ENCODE peak calls at places on chromosome 10, in six cellular contexts. One of them, this sample, is unnamed.

GRCh38 chr10:71998840-71999194 is 34.6 kb downstream of the CHST3 start:
- DNase-seq in stomach: peak
- DNase-seq in testis: peak
- DNase-seq in PC-9: peak
- DNase-seq in RWPE2: peak
- DNase-seq in HCT116: no peak
- DNase-seq in this sample: peak

GRCh38 chr10:125016123-125016522 is 74.2 kb downstream of the ZRANB1 start:
- DNase-seq in stomach: no peak
- DNase-seq in testis: no peak
- DNase-seq in PC-9: no peak
- DNase-seq in RWPE2: no peak
- DNase-seq in HCT116: no peak
- DNase-seq in this sample: no peak

GRCh38 chr10:99976886-99977391 is 32.8 kb downstream of the DNMBP start:
- DNase-seq in stomach: no peak
- DNase-seq in testis: no peak
- DNase-seq in PC-9: peak
- DNase-seq in RWPE2: peak
- DNase-seq in HCT116: peak
- DNase-seq in this sample: no peak

GRCh38 chr10:78624791-78625190 is 444.0 kb upstream of the ZMIZ1 start:
- DNase-seq in stomach: no peak
- DNase-seq in testis: no peak
- DNase-seq in PC-9: no peak
- DNase-seq in RWPE2: no peak
- DNase-seq in HCT116: no peak
- DNase-seq in this sample: no peak

GRCh38 chr10:97708976-97709745 is 4.4 kb upstream of the MARVELD1 start:
- DNase-seq in stomach: peak
- DNase-seq in testis: peak
- DNase-seq in PC-9: peak
- DNase-seq in RWPE2: no peak
- DNase-seq in HCT116: no peak
- DNase-seq in this sample: peak

GRCh38 chr10:33722067-33722466 is 387.6 kb upstream of the NRP1 start:
- DNase-seq in stomach: no peak
- DNase-seq in testis: no peak
- DNase-seq in PC-9: peak
- DNase-seq in RWPE2: no peak
- DNase-seq in HCT116: no peak
- DNase-seq in this sample: no peak

GRCh38 chr10:71255817-71256660 is 43.7 kb downstream of the UNC5B start:
- DNase-seq in stomach: peak
- DNase-seq in testis: no peak
- DNase-seq in PC-9: peak
- DNase-seq in RWPE2: peak
- DNase-seq in HCT116: peak
- DNase-seq in this sample: no peak

GRCh38 chr10:3290550-3290949 is 118.0 kb upstream of the PITRM1 start:
- DNase-seq in stomach: no peak
- DNase-seq in testis: no peak
- DNase-seq in PC-9: no peak
- DNase-seq in RWPE2: no peak
- DNase-seq in HCT116: no peak
- DNase-seq in this sample: no peak

GRCh38 chr10:6399241-6399701 is 180.8 kb downstream of the PRKCQ start:
- DNase-seq in stomach: no peak
- DNase-seq in testis: peak
- DNase-seq in PC-9: peak
- DNase-seq in RWPE2: no peak
- DNase-seq in HCT116: no peak
- DNase-seq in this sample: no peak

GRCh38 chr10:25465582-25466372 is 291.0 kb downstream of the GPR158 start:
- DNase-seq in stomach: no peak
- DNase-seq in testis: no peak
- DNase-seq in PC-9: peak
- DNase-seq in RWPE2: no peak
- DNase-seq in HCT116: peak
- DNase-seq in this sample: no peak

GRCh38 chr10:64115913-64116643 is 594.9 kb downstream of the REEP3 start:
- DNase-seq in stomach: no peak
- DNase-seq in testis: peak
- DNase-seq in PC-9: no peak
- DNase-seq in RWPE2: no peak
- DNase-seq in HCT116: no peak
- DNase-seq in this sample: no peak

GRCh38 chr10:16030562-16030961 is 170.3 kb upstream of the MINDY3 start:
- DNase-seq in stomach: no peak
- DNase-seq in testis: no peak
- DNase-seq in PC-9: no peak
- DNase-seq in RWPE2: no peak
- DNase-seq in HCT116: no peak
- DNase-seq in this sample: no peak

GRCh38 chr10:132574783-132575319 is 37.3 kb downstream of the INPP5A start:
- DNase-seq in stomach: no peak
- DNase-seq in testis: no peak
- DNase-seq in PC-9: peak
- DNase-seq in RWPE2: no peak
- DNase-seq in HCT116: no peak
- DNase-seq in this sample: no peak

GRCh38 chr10:654647-654996 is 34.8 kb downstream of the DIP2C start:
- DNase-seq in stomach: no peak
- DNase-seq in testis: no peak
- DNase-seq in PC-9: no peak
- DNase-seq in RWPE2: no peak
- DNase-seq in HCT116: no peak
- DNase-seq in this sample: no peak

GRCh38 chr10:71613303-71613777 is 106.2 kb downstream of the C10orf105 start:
- DNase-seq in stomach: peak
- DNase-seq in testis: no peak
- DNase-seq in PC-9: peak
- DNase-seq in RWPE2: no peak
- DNase-seq in HCT116: peak
- DNase-seq in this sample: no peak

GRCh38 chr10:48938281-48938680 is 1.4 kb downstream of the LRRC18 start:
- DNase-seq in stomach: no peak
- DNase-seq in testis: no peak
- DNase-seq in PC-9: no peak
- DNase-seq in RWPE2: no peak
- DNase-seq in HCT116: no peak
- DNase-seq in this sample: no peak

GRCh38 chr10:5620966-5621365 is 45.4 kb downstream of the ASB13 start:
- DNase-seq in stomach: no peak
- DNase-seq in testis: no peak
- DNase-seq in PC-9: no peak
- DNase-seq in RWPE2: no peak
- DNase-seq in HCT116: no peak
- DNase-seq in this sample: peak

GRCh38 chr10:3310016-3310415 is 137.4 kb upstream of the PITRM1 start:
- DNase-seq in stomach: no peak
- DNase-seq in testis: no peak
- DNase-seq in PC-9: no peak
- DNase-seq in RWPE2: no peak
- DNase-seq in HCT116: no peak
- DNase-seq in this sample: no peak

GRCh38 chr10:65294329-65294728 is 1631.5 kb upstream of the LRRTM3 start:
- DNase-seq in stomach: no peak
- DNase-seq in testis: no peak
- DNase-seq in PC-9: no peak
- DNase-seq in RWPE2: no peak
- DNase-seq in HCT116: no peak
- DNase-seq in this sample: no peak

GRCh38 chr10:97584060-97584797 is at the start of gene HOGA1:
- DNase-seq in stomach: no peak
- DNase-seq in testis: peak
- DNase-seq in PC-9: no peak
- DNase-seq in RWPE2: peak
- DNase-seq in HCT116: peak
- DNase-seq in this sample: peak

GRCh38 chr10:125985557-125986246 is 89.3 kb downstream of the FANK1 start:
- DNase-seq in stomach: no peak
- DNase-seq in testis: no peak
- DNase-seq in PC-9: no peak
- DNase-seq in RWPE2: no peak
- DNase-seq in HCT116: no peak
- DNase-seq in this sample: no peak

GRCh38 chr10:77160679-77161078 is 476.9 kb downstream of the KCNMA1 start:
- DNase-seq in stomach: no peak
- DNase-seq in testis: no peak
- DNase-seq in PC-9: peak
- DNase-seq in RWPE2: no peak
- DNase-seq in HCT116: no peak
- DNase-seq in this sample: no peak

GRCh38 chr10:51010977-51011376 is 63.3 kb upstream of the PRKG1 start:
- DNase-seq in stomach: no peak
- DNase-seq in testis: peak
- DNase-seq in PC-9: no peak
- DNase-seq in RWPE2: no peak
- DNase-seq in HCT116: peak
- DNase-seq in this sample: no peak

GRCh38 chr10:128579280-128579679 is 453.1 kb upstream of the MKI67 start:
- DNase-seq in stomach: no peak
- DNase-seq in testis: no peak
- DNase-seq in PC-9: no peak
- DNase-seq in RWPE2: no peak
- DNase-seq in HCT116: no peak
- DNase-seq in this sample: no peak

GRCh38 chr10:34058922-34059614 is 724.6 kb upstream of the NRP1 start:
- DNase-seq in stomach: no peak
- DNase-seq in testis: no peak
- DNase-seq in PC-9: no peak
- DNase-seq in RWPE2: no peak
- DNase-seq in HCT116: no peak
- DNase-seq in this sample: peak

GRCh38 chr10:46272863-46273415 is 13.9 kb upstream of the ANTXRL start:
- DNase-seq in stomach: peak
- DNase-seq in testis: peak
- DNase-seq in PC-9: no peak
- DNase-seq in RWPE2: no peak
- DNase-seq in HCT116: no peak
- DNase-seq in this sample: peak

GRCh38 chr10:96642973-96643372 is 56.2 kb upstream of the TM9SF3 start:
- DNase-seq in stomach: peak
- DNase-seq in testis: peak
- DNase-seq in PC-9: no peak
- DNase-seq in RWPE2: no peak
- DNase-seq in HCT116: peak
- DNase-seq in this sample: peak

GRCh38 chr10:84654671-84655070 is 326.3 kb downstream of the CCSER2 start:
- DNase-seq in stomach: no peak
- DNase-seq in testis: no peak
- DNase-seq in PC-9: no peak
- DNase-seq in RWPE2: no peak
- DNase-seq in HCT116: no peak
- DNase-seq in this sample: no peak

GRCh38 chr10:91511549-91512330 is 101.6 kb downstream of the HECTD2 start:
- DNase-seq in stomach: no peak
- DNase-seq in testis: no peak
- DNase-seq in PC-9: no peak
- DNase-seq in RWPE2: no peak
- DNase-seq in HCT116: no peak
- DNase-seq in this sample: no peak

GRCh38 chr10:110681023-110681681 is 37.0 kb downstream of the RBM20 start:
- DNase-seq in stomach: peak
- DNase-seq in testis: peak
- DNase-seq in PC-9: no peak
- DNase-seq in RWPE2: no peak
- DNase-seq in HCT116: peak
- DNase-seq in this sample: no peak
- TF ChIP-seq CTCF in stomach: no peak
- TF ChIP-seq CTCF in testis: no peak
- TF ChIP-seq CTCF in PC-9: no peak
- TF ChIP-seq CTCF in RWPE2: peak
- TF ChIP-seq CTCF in HCT116: peak
- TF ChIP-seq CTCF in this sample: no peak

DNA sequence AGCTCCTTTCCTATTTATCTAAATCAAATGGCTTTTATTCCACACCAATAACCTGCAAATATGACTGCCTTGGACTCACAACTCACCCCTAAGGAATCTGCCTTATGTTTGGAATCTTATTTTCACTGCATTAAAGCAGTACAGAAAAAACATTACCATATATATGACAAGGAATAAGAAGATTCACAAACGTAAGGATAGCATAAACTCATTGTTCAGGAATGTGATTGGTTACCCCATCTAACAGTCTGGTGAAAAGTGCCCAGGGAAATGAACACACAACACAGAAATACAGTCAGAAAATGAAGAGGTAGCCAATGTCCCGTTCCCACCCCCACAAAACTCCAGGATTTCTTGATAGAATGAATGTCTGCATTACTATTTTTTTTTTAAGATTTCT is 2.0 kb downstream of the PPP3CB start:
- DNase-seq in stomach: no peak
- DNase-seq in testis: no peak
- DNase-seq in PC-9: peak
- DNase-seq in RWPE2: no peak
- DNase-seq in HCT116: no peak
- DNase-seq in this sample: no peak
- H3K4me3 ChIP-seq in stomach: no peak
- H3K4me3 ChIP-seq in testis: no peak
- H3K4me3 ChIP-seq in PC-9: peak
- H3K4me3 ChIP-seq in RWPE2: no peak
- H3K4me3 ChIP-seq in HCT116: peak
- H3K4me3 ChIP-seq in this sample: peak

GRCh38 chr10:86753638-86754434 is 2.6 kb upstream of the BMPR1A start:
- DNase-seq in stomach: no peak
- DNase-seq in testis: no peak
- DNase-seq in PC-9: no peak
- DNase-seq in RWPE2: no peak
- DNase-seq in HCT116: no peak
- DNase-seq in this sample: no peak
- H3K27ac ChIP-seq in stomach: peak
- H3K27ac ChIP-seq in testis: no peak
- H3K27ac ChIP-seq in PC-9: no peak
- H3K27ac ChIP-seq in RWPE2: no peak
- H3K27ac ChIP-seq in HCT116: no peak
- H3K27ac ChIP-seq in this sample: no peak

DNA sequence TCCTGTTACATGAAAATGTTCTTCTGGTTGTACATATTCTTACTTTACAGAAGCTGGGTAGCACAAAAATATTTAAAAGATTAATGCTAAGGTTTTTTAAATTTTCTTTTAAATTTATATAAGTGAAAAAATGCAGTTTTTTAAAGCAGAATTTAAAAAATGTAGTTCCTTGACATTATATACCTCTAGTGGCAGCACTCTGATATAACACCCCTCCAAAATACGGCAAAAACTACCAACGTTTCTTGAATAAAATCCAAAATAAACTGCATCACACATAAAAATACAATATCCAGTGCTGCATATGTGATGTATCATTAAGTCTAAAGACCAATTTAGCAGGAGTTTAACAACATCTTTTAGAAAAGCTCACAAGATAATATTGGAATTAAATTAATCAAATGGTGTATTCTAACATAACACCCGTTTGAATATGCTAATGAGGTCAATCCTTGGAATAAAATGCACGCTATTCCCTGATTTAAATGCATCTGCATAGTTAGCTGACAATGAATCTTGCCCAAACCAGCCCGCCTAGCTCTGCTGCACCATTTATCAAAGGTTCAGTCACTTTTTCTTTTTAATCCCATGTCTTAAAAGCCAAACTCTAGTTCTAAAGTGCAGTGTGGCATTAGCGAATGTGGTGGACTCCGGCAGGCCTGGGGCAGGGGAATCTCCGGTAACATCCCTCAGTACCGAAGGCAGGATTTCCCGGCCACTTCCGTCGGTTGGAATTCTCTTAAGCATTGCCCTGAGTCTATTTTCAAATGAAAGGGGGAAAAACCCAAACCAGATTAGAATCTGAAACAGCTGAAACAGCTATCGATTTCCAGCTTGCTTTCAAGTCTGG is 1.2 kb downstream of the TCERG1L start:
- DNase-seq in stomach: no peak
- DNase-seq in testis: no peak
- DNase-seq in PC-9: no peak
- DNase-seq in RWPE2: no peak
- DNase-seq in HCT116: no peak
- DNase-seq in this sample: no peak
- TF ChIP-seq CTCF in stomach: no peak
- TF ChIP-seq CTCF in testis: no peak
- TF ChIP-seq CTCF in PC-9: peak
- TF ChIP-seq CTCF in RWPE2: peak
- TF ChIP-seq CTCF in HCT116: peak
- TF ChIP-seq CTCF in this sample: no peak

This sample was measured in spleen.